ENCODE peak calls at places on chromosomes 1 and 21, in six cellular contexts. One of them, this sample, is unnamed.

GRCh38 chr1:50930965-50931737 is 28.9 kb downstream of the FAF1 start:
- DNase-seq in HepG2: no peak
- DNase-seq in IMR-90: peak; percentile 19
- DNase-seq in RWPE2: no peak
- DNase-seq in Panc1: no peak
- DNase-seq in spleen: no peak
- DNase-seq in this sample: peak; percentile 38

GRCh38 chr1:10549919-10550656 is 75.3 kb downstream of the PEX14 start:
- DNase-seq in HepG2: no peak
- DNase-seq in IMR-90: no peak
- DNase-seq in RWPE2: no peak
- DNase-seq in Panc1: no peak
- DNase-seq in spleen: no peak
- DNase-seq in this sample: no peak

GRCh38 chr1:62593825-62594394 is 3.4 kb upstream of the ANGPTL3 start:
- DNase-seq in HepG2: no peak
- DNase-seq in IMR-90: peak; percentile 20
- DNase-seq in RWPE2: no peak
- DNase-seq in Panc1: no peak
- DNase-seq in spleen: no peak
- DNase-seq in this sample: no peak

GRCh38 chr1:228340686-228341449 is 65.8 kb downstream of the TRIM11 start:
- DNase-seq in HepG2: no peak
- DNase-seq in IMR-90: no peak
- DNase-seq in RWPE2: peak; percentile 34
- DNase-seq in Panc1: no peak
- DNase-seq in spleen: peak; percentile 69
- DNase-seq in this sample: peak; percentile 81

GRCh38 chr1:232306269-232306911 is 323.5 kb downstream of the SIPA1L2 start:
- DNase-seq in HepG2: no peak
- DNase-seq in IMR-90: no peak
- DNase-seq in RWPE2: no peak
- DNase-seq in Panc1: no peak
- DNase-seq in spleen: no peak
- DNase-seq in this sample: no peak

GRCh38 chr1:115173151-115173550 is 83.8 kb upstream of the TSPAN2 start:
- DNase-seq in HepG2: no peak
- DNase-seq in IMR-90: peak; percentile 47
- DNase-seq in RWPE2: no peak
- DNase-seq in Panc1: no peak
- DNase-seq in spleen: no peak
- DNase-seq in this sample: no peak

GRCh38 chr1:232529747-232530146 is 100.2 kb downstream of the SIPA1L2 start:
- DNase-seq in HepG2: no peak
- DNase-seq in IMR-90: peak; percentile 43
- DNase-seq in RWPE2: peak; percentile 68
- DNase-seq in Panc1: no peak
- DNase-seq in spleen: no peak
- DNase-seq in this sample: peak; percentile 64

GRCh38 chr1:153962088-153963029 is 978 bp downstream of the SLC39A1 start:
- DNase-seq in HepG2: peak; percentile 26
- DNase-seq in IMR-90: peak; percentile 60
- DNase-seq in RWPE2: no peak
- DNase-seq in Panc1: no peak
- DNase-seq in spleen: peak; percentile 83
- DNase-seq in this sample: peak; percentile 91

GRCh38 chr1:93878501-93878888 is 511 bp downstream of the DNTTIP2 start:
- DNase-seq in HepG2: peak; percentile 9
- DNase-seq in IMR-90: peak; percentile 24
- DNase-seq in RWPE2: no peak
- DNase-seq in Panc1: peak; percentile 12
- DNase-seq in spleen: peak; percentile 91
- DNase-seq in this sample: peak; percentile 18

GRCh38 chr1:79207786-79208185 is 201.3 kb upstream of the ADGRL4 start:
- DNase-seq in HepG2: no peak
- DNase-seq in IMR-90: no peak
- DNase-seq in RWPE2: no peak
- DNase-seq in Panc1: no peak
- DNase-seq in spleen: no peak
- DNase-seq in this sample: no peak

GRCh38 chr1:10693497-10694273 is 102.8 kb downstream of the CASZ1 start:
- DNase-seq in HepG2: no peak
- DNase-seq in IMR-90: no peak
- DNase-seq in RWPE2: no peak
- DNase-seq in Panc1: no peak
- DNase-seq in spleen: peak; percentile 89
- DNase-seq in this sample: peak; percentile 96

DNA sequence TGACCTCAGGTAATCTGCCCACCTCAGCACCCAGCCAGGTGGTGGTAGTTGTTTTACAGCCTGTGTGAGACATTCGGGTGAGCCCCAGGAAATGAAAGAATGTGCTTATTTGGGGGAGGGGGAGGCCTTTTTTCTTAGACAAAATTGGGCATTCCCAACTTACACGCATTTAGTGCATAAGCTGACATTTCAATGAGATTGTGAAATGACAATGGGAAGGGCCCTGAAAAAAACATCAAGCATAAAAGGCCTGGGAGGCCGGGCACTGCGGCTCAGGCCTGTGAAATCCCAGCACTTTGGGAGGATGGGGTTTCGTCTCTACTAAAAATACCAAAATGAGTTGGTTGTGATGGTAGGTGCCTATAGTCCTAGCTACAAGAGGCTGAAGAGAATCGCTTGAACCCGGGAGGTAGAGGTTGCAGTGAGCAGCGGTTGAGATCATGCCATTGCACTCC is 5.0 kb downstream of the GAS5 start:
- DNase-seq in HepG2: no peak
- DNase-seq in IMR-90: no peak
- DNase-seq in RWPE2: no peak
- DNase-seq in Panc1: no peak
- DNase-seq in spleen: no peak
- DNase-seq in this sample: peak; percentile 89
- H3K36me3 ChIP-seq in HepG2: peaks cover 38% of the 10 kb centered on the region
- H3K36me3 ChIP-seq in IMR-90: peaks cover 44% of the 10 kb centered on the region
- H3K36me3 ChIP-seq in RWPE2: peaks cover 77% of the 10 kb centered on the region
- H3K36me3 ChIP-seq in Panc1: peaks cover 46% of the 10 kb centered on the region
- H3K36me3 ChIP-seq in spleen: peaks cover 55% of the 10 kb centered on the region
- H3K36me3 ChIP-seq in this sample: peaks cover 55% of the 10 kb centered on the region

GRCh38 chr1:58363639-58364038 is 182.9 kb downstream of the OMA1 start:
- DNase-seq in HepG2: no peak
- DNase-seq in IMR-90: no peak
- DNase-seq in RWPE2: no peak
- DNase-seq in Panc1: no peak
- DNase-seq in spleen: no peak
- DNase-seq in this sample: no peak

GRCh38 chr1:58356402-58356801 is 190.1 kb downstream of the OMA1 start:
- DNase-seq in HepG2: no peak
- DNase-seq in IMR-90: no peak
- DNase-seq in RWPE2: no peak
- DNase-seq in Panc1: no peak
- DNase-seq in spleen: no peak
- DNase-seq in this sample: no peak

GRCh38 chr1:58358311-58358710 is 188.2 kb downstream of the OMA1 start:
- DNase-seq in HepG2: peak; percentile 12
- DNase-seq in IMR-90: peak; percentile 17
- DNase-seq in RWPE2: no peak
- DNase-seq in Panc1: no peak
- DNase-seq in spleen: no peak
- DNase-seq in this sample: no peak

GRCh38 chr1:58365328-58365727 is 181.2 kb downstream of the OMA1 start:
- DNase-seq in HepG2: no peak
- DNase-seq in IMR-90: no peak
- DNase-seq in RWPE2: no peak
- DNase-seq in Panc1: no peak
- DNase-seq in spleen: no peak
- DNase-seq in this sample: no peak

DNA sequence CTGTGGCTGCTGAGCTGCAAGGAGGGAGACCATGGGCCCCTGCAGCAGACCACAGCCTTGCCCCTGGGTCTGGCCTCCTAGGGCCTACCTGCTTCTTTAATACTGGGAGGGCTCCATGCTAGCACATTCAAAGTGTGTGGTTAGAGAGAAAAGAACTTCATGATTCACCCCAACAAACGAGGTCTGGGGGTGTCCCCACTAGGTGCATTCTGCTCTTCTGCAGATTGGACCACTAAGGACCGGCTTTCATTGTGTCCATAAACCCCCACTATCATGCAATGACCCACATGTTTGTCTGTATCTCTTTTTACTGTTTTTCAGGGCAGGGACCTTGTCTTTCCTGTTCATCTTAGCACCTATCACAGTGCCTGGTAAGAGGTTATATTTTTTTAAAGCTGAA is 185.4 kb downstream of the OMA1 start:
- DNase-seq in HepG2: no peak
- DNase-seq in IMR-90: no peak
- DNase-seq in RWPE2: no peak
- DNase-seq in Panc1: no peak
- DNase-seq in spleen: no peak
- DNase-seq in this sample: no peak
- H3K36me3 ChIP-seq in HepG2: no peaks in the 10 kb centered on the region
- H3K36me3 ChIP-seq in IMR-90: no peaks in the 10 kb centered on the region
- H3K36me3 ChIP-seq in RWPE2: no peaks in the 10 kb centered on the region
- H3K36me3 ChIP-seq in Panc1: no peaks in the 10 kb centered on the region
- H3K36me3 ChIP-seq in spleen: no peaks in the 10 kb centered on the region
- H3K36me3 ChIP-seq in this sample: no peaks in the 10 kb centered on the region

GRCh38 chr1:111943056-111943455 is 46.4 kb downstream of the KCND3 start:
- DNase-seq in HepG2: no peak
- DNase-seq in IMR-90: no peak
- DNase-seq in RWPE2: no peak
- DNase-seq in Panc1: no peak
- DNase-seq in spleen: peak; percentile 33
- DNase-seq in this sample: no peak

GRCh38 chr1:111934346-111934745 is 55.1 kb downstream of the KCND3 start:
- DNase-seq in HepG2: no peak
- DNase-seq in IMR-90: no peak
- DNase-seq in RWPE2: no peak
- DNase-seq in Panc1: no peak
- DNase-seq in spleen: no peak
- DNase-seq in this sample: no peak

GRCh38 chr1:111937147-111937725 is 52.2 kb downstream of the KCND3 start:
- DNase-seq in HepG2: no peak
- DNase-seq in IMR-90: no peak
- DNase-seq in RWPE2: no peak
- DNase-seq in Panc1: no peak
- DNase-seq in spleen: no peak
- DNase-seq in this sample: no peak

GRCh38 chr1:111938536-111938935 is 50.9 kb downstream of the KCND3 start:
- DNase-seq in HepG2: no peak
- DNase-seq in IMR-90: no peak
- DNase-seq in RWPE2: no peak
- DNase-seq in Panc1: no peak
- DNase-seq in spleen: no peak
- DNase-seq in this sample: no peak

GRCh38 chr1:111938123-111938522 is 51.3 kb downstream of the KCND3 start:
- DNase-seq in HepG2: no peak
- DNase-seq in IMR-90: no peak
- DNase-seq in RWPE2: no peak
- DNase-seq in Panc1: no peak
- DNase-seq in spleen: no peak
- DNase-seq in this sample: no peak
- H3K36me3 ChIP-seq in HepG2: no peaks in the 10 kb centered on the region
- H3K36me3 ChIP-seq in IMR-90: no peaks in the 10 kb centered on the region
- H3K36me3 ChIP-seq in RWPE2: no peaks in the 10 kb centered on the region
- H3K36me3 ChIP-seq in Panc1: no peaks in the 10 kb centered on the region
- H3K36me3 ChIP-seq in spleen: no peaks in the 10 kb centered on the region
- H3K36me3 ChIP-seq in this sample: no peaks in the 10 kb centered on the region

GRCh38 chr1:158011714-158012113 is 18.3 kb downstream of the KIRREL1 start:
- DNase-seq in HepG2: no peak
- DNase-seq in IMR-90: peak; percentile 64
- DNase-seq in RWPE2: no peak
- DNase-seq in Panc1: no peak
- DNase-seq in spleen: no peak
- DNase-seq in this sample: peak; percentile 55
- H3K36me3 ChIP-seq in HepG2: no peaks in the 10 kb centered on the region
- H3K36me3 ChIP-seq in IMR-90: peaks cover 10% of the 10 kb centered on the region
- H3K36me3 ChIP-seq in RWPE2: peaks cover 10% of the 10 kb centered on the region
- H3K36me3 ChIP-seq in Panc1: no peaks in the 10 kb centered on the region
- H3K36me3 ChIP-seq in spleen: no peaks in the 10 kb centered on the region
- H3K36me3 ChIP-seq in this sample: peaks cover 7% of the 10 kb centered on the region

DNA sequence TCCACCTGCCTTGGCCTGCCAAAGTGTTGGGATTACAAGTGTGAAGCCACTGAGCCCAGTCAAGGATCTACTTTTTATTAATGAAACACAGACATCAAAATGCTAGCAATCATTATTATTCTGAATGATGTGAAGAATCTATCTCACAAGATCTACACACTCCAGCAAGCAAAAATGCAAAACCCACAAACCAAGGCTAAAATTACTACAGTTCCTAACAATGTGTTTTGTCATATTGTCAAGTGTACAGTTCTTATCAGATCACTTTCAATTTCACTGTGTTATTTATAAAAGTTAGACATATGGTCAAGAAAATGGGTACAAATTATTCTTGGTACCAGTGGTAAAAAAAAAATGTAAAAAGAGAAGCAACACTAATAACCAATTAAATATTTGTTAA is 61.3 kb upstream of the SDC3 start:
- DNase-seq in HepG2: no peak
- DNase-seq in IMR-90: no peak
- DNase-seq in RWPE2: no peak
- DNase-seq in Panc1: no peak
- DNase-seq in spleen: no peak
- DNase-seq in this sample: no peak
- H3K36me3 ChIP-seq in HepG2: peaks cover 71% of the 10 kb centered on the region
- H3K36me3 ChIP-seq in IMR-90: peaks cover 29% of the 10 kb centered on the region
- H3K36me3 ChIP-seq in RWPE2: peaks cover 89% of the 10 kb centered on the region
- H3K36me3 ChIP-seq in Panc1: peaks cover 40% of the 10 kb centered on the region
- H3K36me3 ChIP-seq in spleen: peaks cover 46% of the 10 kb centered on the region
- H3K36me3 ChIP-seq in this sample: peaks cover 48% of the 10 kb centered on the region

GRCh38 chr21:46352156-46352499 is 28.2 kb downstream of the PCNT start:
- DNase-seq in HepG2: no peak
- DNase-seq in IMR-90: no peak
- DNase-seq in RWPE2: no peak
- DNase-seq in Panc1: no peak
- DNase-seq in spleen: no peak
- DNase-seq in this sample: peak; percentile 5
- H3K36me3 ChIP-seq in HepG2: peaks cover 76% of the 10 kb centered on the region
- H3K36me3 ChIP-seq in IMR-90: peaks cover 80% of the 10 kb centered on the region
- H3K36me3 ChIP-seq in RWPE2: peaks cover 83% of the 10 kb centered on the region
- H3K36me3 ChIP-seq in Panc1: peaks cover 9% of the 10 kb centered on the region
- H3K36me3 ChIP-seq in spleen: peaks cover 93% of the 10 kb centered on the region
- H3K36me3 ChIP-seq in this sample: peaks cover 55% of the 10 kb centered on the region